ENCODE peak calls at places on chromosomes 11 and 22, in ten cellular contexts. X is lower lobe of right lung, L is AG10803, Z is tibial nerve, M is MM.1S, Q is fibroblast of mammary gland, A is GM20000, V is NB4, T is heart left ventricle, G is body of pancreas. J is an unnamed sample.

GRCh38 chr11:72782081-72782920 is 11.5 kb downstream of the STARD10 start:
- DNase-seq in T (no peak), V (no peak), Q (no peak), L (no peak), X (peak; percentile 56), Z (no peak), A (no peak), G (peak; percentile 34), M (no peak), J (no peak)

GRCh38 chr11:82720267-82720666 is 13.4 kb downstream of the FAM181B start:
- DNase-seq in L (no peak), V (no peak), A (no peak), Z (no peak), X (no peak), M (no peak), Q (no peak), G (no peak), T (no peak), J (no peak)

GRCh38 chr11:62400281-62400680 is 18.6 kb upstream of the SCGB1A1 start:
- DNase-seq in A (no peak), M (no peak), G (no peak), Z (no peak), V (no peak), T (no peak), X (no peak), L (no peak), Q (no peak), J (no peak)

GRCh38 chr11:84543367-84544159 is 1083.6 kb downstream of the DLG2 start:
- DNase-seq in A (no peak), Z (no peak), Q (no peak), M (no peak), X (no peak), V (no peak), G (no peak), L (no peak), T (no peak), J (no peak)

GRCh38 chr11:64538501-64538951 is 52.5 kb upstream of the SLC22A12 start:
- DNase-seq in G (no peak), L (no peak), V (peak; percentile 87), Q (no peak), T (no peak), M (no peak), Z (no peak), X (peak; percentile 41), A (no peak), J (no peak)

GRCh38 chr11:87659807-87660206 is 515.4 kb downstream of the RAB38 start:
- DNase-seq in Q (no peak), X (no peak), L (no peak), A (no peak), M (no peak), V (no peak), Z (no peak), T (no peak), G (no peak), J (no peak)

GRCh38 chr11:105989124-105989523 is 32.9 kb downstream of the MSANTD4 start:
- DNase-seq in G (no peak), Q (no peak), T (no peak), V (no peak), A (no peak), L (no peak), M (no peak), Z (no peak), X (no peak), J (no peak)

GRCh38 chr11:20004856-20005255 is 155.4 kb downstream of the DBX1 start:
- DNase-seq in G (no peak), A (no peak), V (no peak), T (no peak), Z (no peak), M (no peak), Q (no peak), L (no peak), X (no peak), J (no peak)

GRCh38 chr11:110759972-110760381 is 47.7 kb upstream of the ARHGAP20 start:
- DNase-seq in X (no peak), Z (no peak), L (no peak), M (no peak), T (no peak), G (no peak), V (no peak), Q (peak; percentile 53), A (no peak), J (no peak)

GRCh38 chr11:65492637-65493366 is 6.0 kb upstream of the MALAT1 start:
- DNase-seq in X (peak; percentile 83), Z (peak; percentile 86), V (peak; percentile 63), L (peak; percentile 91), T (peak; percentile 94), M (no peak), A (no peak), G (no peak), Q (peak; percentile 91), J (no peak)

GRCh38 chr11:14249121-14249963 is 109.6 kb downstream of the RRAS2 start:
- DNase-seq in A (peak; percentile 62), T (peak; percentile 54), X (peak; percentile 56), M (peak; percentile 57), L (peak; percentile 49), Z (peak; percentile 27), V (peak; percentile 59), G (peak; percentile 62), Q (peak; percentile 61), J (peak; percentile 77)

GRCh38 chr11:78796956-78797355 is 222.3 kb upstream of the NARS2 start:
- DNase-seq in V (no peak), L (peak; percentile 74), M (no peak), Q (peak; percentile 97), Z (no peak), X (no peak), T (no peak), A (no peak), G (peak; percentile 28), J (no peak)

DNA sequence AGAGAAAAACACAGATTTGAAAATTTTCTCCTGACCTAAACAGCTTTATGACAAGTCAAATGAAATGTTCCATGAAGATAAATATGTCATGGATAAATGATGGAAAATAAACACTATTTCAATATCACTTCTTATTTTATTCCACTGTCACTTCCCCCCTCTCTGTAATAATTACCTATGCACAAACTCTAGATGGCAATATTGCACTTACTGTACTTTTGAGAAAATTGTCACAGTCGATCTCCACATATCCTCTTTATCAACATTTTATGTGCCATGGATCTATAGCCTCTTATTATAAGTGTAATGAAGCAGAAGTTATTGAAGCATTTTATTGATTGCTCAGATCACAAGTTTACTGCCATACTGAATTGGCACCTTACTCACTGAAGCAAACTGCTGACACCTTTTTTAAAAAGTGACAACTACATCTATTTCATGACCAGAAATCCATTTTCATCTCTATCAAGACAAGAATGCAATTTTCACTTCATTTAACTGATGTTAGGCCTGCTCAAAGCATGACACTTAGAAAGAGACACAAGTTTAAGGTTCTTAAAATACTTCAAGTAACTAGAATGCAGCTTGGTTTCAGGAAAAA is 133.4 kb downstream of the DCDC1 start:
- DNase-seq in G (no peak), X (no peak), Q (peak; percentile 9), Z (no peak), A (no peak), L (no peak), T (no peak), M (peak; percentile 40), V (peak; percentile 26), J (no peak)
- TF ChIP-seq CTCF in G (peak; percentile 25), X (peak; percentile 20), Q (peak; percentile 42), Z (no peak), A (no peak), L (peak; percentile 46), T (peak; percentile 20), M (peak; percentile 58), V (no peak), J (peak; percentile 54)

GRCh38 chr11:135073870-135074269 is 661.8 kb upstream of the B3GAT1 start:
- DNase-seq in M (no peak), L (no peak), G (no peak), A (no peak), T (no peak), V (no peak), Z (no peak), X (no peak), Q (no peak), J (no peak)

GRCh38 chr11:135073444-135073843 is 661.4 kb upstream of the B3GAT1 start:
- DNase-seq in Z (no peak), Q (no peak), T (no peak), M (no peak), L (no peak), V (no peak), G (no peak), A (no peak), X (no peak), J (no peak)

GRCh38 chr11:135069884-135070283 is 657.8 kb upstream of the B3GAT1 start:
- DNase-seq in T (no peak), G (no peak), V (no peak), Z (no peak), A (no peak), X (no peak), L (no peak), Q (no peak), M (no peak), J (no peak)

GRCh38 chr11:135075740-135076139 is 663.7 kb upstream of the B3GAT1 start:
- DNase-seq in A (no peak), X (peak; percentile 80), M (peak; percentile 58), V (peak; percentile 71), G (peak; percentile 68), Q (peak; percentile 54), L (peak; percentile 24), Z (peak; percentile 57), T (peak; percentile 47), J (peak; percentile 38)

GRCh38 chr11:135074397-135074998 is 662.5 kb upstream of the B3GAT1 start:
- DNase-seq in X (no peak), T (no peak), Q (peak; percentile 2), G (no peak), L (no peak), V (peak; percentile 24), A (no peak), Z (no peak), M (no peak), J (no peak)
- TF ChIP-seq CTCF in X (no peak), T (no peak), Q (no peak), G (no peak), L (peak; percentile 37), V (peak; percentile 12), A (no peak), Z (no peak), M (peak; percentile 16), J (peak; percentile 30)

DNA sequence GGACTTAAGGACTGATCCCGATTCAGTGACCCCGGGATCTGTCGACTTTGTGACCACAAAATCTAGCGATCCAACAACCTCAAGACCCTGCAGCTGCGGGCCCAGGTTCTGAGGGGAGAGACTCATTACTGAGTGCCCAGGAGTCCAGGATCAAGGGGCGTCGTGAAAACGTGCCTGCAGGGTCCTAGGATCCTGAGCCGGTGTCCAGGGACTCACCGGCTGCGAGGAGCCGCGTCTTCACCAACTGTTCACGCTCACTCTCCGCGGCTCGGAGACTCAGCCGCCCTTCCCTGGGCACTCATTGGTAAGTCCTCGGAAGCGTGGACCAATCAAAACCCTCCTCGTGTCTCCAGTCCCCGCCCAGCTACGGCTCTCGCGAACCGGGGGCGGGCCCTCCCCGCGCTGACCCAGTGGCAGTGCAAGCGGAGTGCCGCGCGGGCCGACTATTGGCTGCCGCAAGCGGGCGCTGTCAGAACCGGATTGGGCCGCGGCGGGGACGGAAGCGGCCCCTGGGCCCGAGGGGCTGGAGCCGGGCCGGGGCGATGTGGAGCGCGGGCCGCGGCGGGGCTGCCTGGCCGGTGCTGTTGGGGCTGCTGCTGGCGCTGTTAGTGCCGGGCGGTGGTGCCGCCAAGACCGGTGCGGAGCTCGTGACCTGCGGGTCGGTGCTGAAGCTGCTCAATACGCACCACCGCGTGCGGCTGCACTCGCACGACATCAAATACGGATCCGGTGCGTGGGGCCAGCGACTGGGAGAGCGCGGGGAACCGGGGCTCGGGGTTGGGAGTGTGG is at the start of gene SDF2L1:
- DNase-seq in G (peak; percentile 99), Z (peak; percentile 98), A (peak; percentile 99), T (peak; percentile 99), V (peak; percentile 99), Q (peak; percentile 98), L (peak; percentile 98), X (peak; percentile 99), M (peak; percentile 99), J (peak; percentile 94)
- TF ChIP-seq CTCF in G (peak; percentile 49), Z (peak; percentile 66), A (no peak), T (peak; percentile 10), V (no peak), Q (no peak), L (no peak), X (peak; percentile 33), M (no peak), J (peak; percentile 7)

GRCh38 chr11:57426754-57427691 is at the start of gene SLC43A3:
- DNase-seq in V (peak; percentile 97), X (peak; percentile 80), L (peak; percentile 96), M (no peak), Z (peak; percentile 63), G (peak; percentile 49), Q (peak; percentile 98), A (peak; percentile 86), T (peak; percentile 78), J (peak; percentile 57)
- TF ChIP-seq CTCF in V (no peak), X (no peak), L (no peak), M (no peak), Z (no peak), G (no peak), Q (no peak), A (no peak), T (no peak), J (peak; percentile 12)